ENCODE peak calls at places on chromosomes 2 and 18, in nine cellular contexts. Y is Panc1, V is A549, X is HCT116, A is GM12878, T is HepG2, Z is K562, W is HL-60, C is SK-N-SH. H is an unnamed sample.

GRCh38 chr2:133434962-133435668 is 133.1 kb downstream of the NCKAP5 start:
- DNase-seq in Y (no peak), V (peak; percentile 53), X (no peak), A (no peak), T (no peak), Z (no peak), W (no peak), C (no peak), H (no peak)

GRCh38 chr2:129331638-129332037 is 647.8 kb upstream of the RAB6C start:
- DNase-seq in Y (no peak), V (no peak), X (no peak), A (no peak), T (no peak), Z (no peak), W (no peak), C (no peak), H (peak; percentile 55)

GRCh38 chr2:58428553-58429284 is 187.6 kb upstream of the FANCL start:
- DNase-seq in Y (no peak), V (peak; percentile 21), X (no peak), A (no peak), T (no peak), Z (no peak), W (no peak), C (peak; percentile 91), H (peak; percentile 86)

GRCh38 chr18:32237024-32237423 is 47.2 kb downstream of the MEP1B start:
- DNase-seq in Y (no peak), V (no peak), X (no peak), A (no peak), T (no peak), Z (no peak), W (no peak), C (no peak), H (no peak)

GRCh38 chr2:217000406-217000805 is 140.5 kb upstream of the TNP1 start:
- DNase-seq in Y (no peak), V (no peak), X (no peak), A (no peak), T (no peak), Z (no peak), W (no peak), C (no peak), H (no peak)

GRCh38 chr18:77249583-77250500 is at the start of gene GALR1:
- DNase-seq in Y (no peak), V (no peak), X (no peak), A (no peak), T (no peak), Z (no peak), W (no peak), C (peak; percentile 29), H (peak; percentile 72)

GRCh38 chr2:140990416-140990815 is 1140.4 kb downstream of the LRP1B start:
- DNase-seq in Y (peak; percentile 17), V (no peak), X (no peak), A (no peak), T (no peak), Z (no peak), W (no peak), C (no peak), H (no peak)

GRCh38 chr18:46054956-46055831 is 16.9 kb downstream of the PSTPIP2 start:
- DNase-seq in Y (no peak), V (no peak), X (no peak), A (no peak), T (no peak), Z (peak; percentile 28), W (no peak), C (no peak), H (no peak)

GRCh38 chr2:157174321-157174720 is 83.2 kb upstream of the GALNT5 start:
- DNase-seq in Y (no peak), V (no peak), X (no peak), A (no peak), T (no peak), Z (no peak), W (no peak), C (no peak), H (no peak)

GRCh38 chr2:12034303-12034861 is 287.9 kb downstream of the LPIN1 start:
- DNase-seq in Y (no peak), V (no peak), X (no peak), A (no peak), T (no peak), Z (no peak), W (no peak), C (no peak), H (no peak)

GRCh38 chr2:95073856-95074662 is 47.5 kb downstream of the MRPS5 start:
- DNase-seq in Y (no peak), V (no peak), X (no peak), A (no peak), T (no peak), Z (no peak), W (no peak), C (peak; percentile 12), H (no peak)

GRCh38 chr2:150522269-150522668 is 34.8 kb upstream of the RND3 start:
- DNase-seq in Y (no peak), V (no peak), X (no peak), A (no peak), T (no peak), Z (no peak), W (no peak), C (no peak), H (no peak)

GRCh38 chr2:137383391-137383790 is 580.9 kb upstream of the HNMT start:
- DNase-seq in Y (no peak), V (no peak), X (no peak), A (no peak), T (no peak), Z (no peak), W (no peak), C (no peak), H (peak; percentile 48)

GRCh38 chr18:21672868-21673267 is 31.7 kb downstream of the ABHD3 start:
- DNase-seq in Y (peak; percentile 65), V (peak; percentile 64), X (peak; percentile 93), A (no peak), T (peak; percentile 14), Z (no peak), W (no peak), C (peak; percentile 36), H (no peak)

GRCh38 chr18:48675912-48676311 is 137.1 kb downstream of the CTIF start:
- DNase-seq in Y (no peak), V (no peak), X (no peak), A (no peak), T (no peak), Z (no peak), W (no peak), C (no peak), H (no peak)

GRCh38 chr2:33583194-33583938 is 15.7 kb downstream of the FAM98A start:
- DNase-seq in Y (no peak), V (no peak), X (no peak), A (peak; percentile 26), T (peak; percentile 36), Z (peak; percentile 50), W (no peak), C (peak; percentile 57), H (peak; percentile 70)

GRCh38 chr2:236753611-236754010 is 184.0 kb downstream of the ACKR3 start:
- DNase-seq in Y (no peak), V (no peak), X (no peak), A (no peak), T (no peak), Z (no peak), W (no peak), C (no peak), H (no peak)

GRCh38 chr2:219426534-219427136 is 8.0 kb upstream of the SPEG start:
- DNase-seq in Y (no peak), V (no peak), X (no peak), A (no peak), T (no peak), Z (no peak), W (no peak), C (no peak), H (no peak)

GRCh38 chr2:11588228-11589110 is 54.6 kb downstream of the GREB1 start:
- DNase-seq in Y (no peak), V (no peak), X (no peak), A (no peak), T (no peak), Z (no peak), W (no peak), C (no peak), H (no peak)

DNA sequence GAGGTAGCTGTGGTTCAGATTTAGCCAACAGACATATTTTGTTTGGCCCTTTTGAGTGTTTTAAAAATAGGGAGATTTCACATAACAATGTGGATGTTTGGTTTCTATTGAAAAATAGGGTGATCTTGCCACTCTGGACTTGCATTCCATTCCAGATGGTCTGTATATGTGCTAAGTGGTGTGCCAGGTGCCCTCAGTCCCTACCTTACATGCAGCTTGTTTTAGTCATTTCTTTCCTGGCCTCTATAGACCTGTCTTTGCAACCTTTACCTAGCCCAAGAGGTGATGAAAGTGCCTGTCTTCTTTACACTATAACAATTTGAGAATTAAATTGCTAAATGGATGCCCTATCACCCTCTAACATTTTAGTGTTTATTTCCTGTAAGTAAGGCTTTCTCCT is 11.1 kb downstream of the EML4 start:
- DNase-seq in Y (no peak), V (no peak), X (no peak), A (no peak), T (no peak), Z (no peak), W (no peak), C (no peak), H (no peak)
- TF ChIP-seq REST in Y (no peak), V (no peak), X (no peak), A (no peak), T (no peak), Z (no peak), W (no peak), C (no peak), H (no peak)

GRCh38 chr18:58288922-58289797 is 245.1 kb downstream of the NEDD4L start:
- DNase-seq in Y (no peak), V (no peak), X (no peak), A (no peak), T (no peak), Z (peak; percentile 21), W (no peak), C (no peak), H (no peak)
- TF ChIP-seq REST in Y (no peak), V (no peak), X (no peak), A (no peak), T (no peak), Z (no peak), W (no peak), C (no peak), H (no peak)

DNA sequence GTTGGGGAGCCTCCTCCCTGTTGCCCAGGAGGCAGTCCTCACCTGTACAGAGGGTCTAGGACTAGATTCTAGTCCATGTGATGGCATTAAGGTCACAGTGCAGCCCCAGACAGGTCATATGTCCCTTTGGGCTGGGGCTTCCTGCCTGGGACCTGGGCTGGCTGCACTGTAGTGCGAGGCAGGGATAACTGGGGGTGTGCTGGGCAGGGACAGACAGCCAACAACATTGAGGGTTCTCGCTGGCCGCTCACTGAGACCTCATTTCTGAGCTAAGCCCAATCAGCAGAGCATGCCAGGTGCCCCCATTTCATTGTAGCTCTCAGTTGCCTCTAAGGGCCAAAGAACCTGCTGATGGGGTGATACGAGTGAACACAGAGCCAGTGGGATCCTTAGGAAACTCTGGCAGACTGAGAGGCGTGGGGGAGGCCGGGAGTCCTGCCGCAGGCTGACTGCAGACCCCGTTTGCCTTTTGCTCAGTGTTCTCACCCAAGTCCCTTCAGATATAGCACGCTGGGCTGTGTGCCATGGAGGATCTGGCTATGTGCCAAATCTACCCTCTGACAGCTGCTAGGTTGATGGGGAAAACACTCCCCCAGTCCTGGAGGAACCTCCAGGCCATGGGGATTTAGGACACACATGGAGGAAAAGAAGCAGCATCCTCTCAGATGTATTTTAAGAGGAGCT is 51.9 kb downstream of the DYSF start:
- DNase-seq in Y (no peak), V (no peak), X (no peak), A (no peak), T (no peak), Z (peak; percentile 12), W (no peak), C (peak; percentile 81), H (no peak)
- TF ChIP-seq REST in Y (no peak), V (no peak), X (no peak), A (no peak), T (no peak), Z (no peak), W (no peak), C (no peak), H (no peak)

GRCh38 chr2:235575431-235575830 is 81.6 kb downstream of the AGAP1 start:
- DNase-seq in Y (no peak), V (no peak), X (no peak), A (no peak), T (no peak), Z (no peak), W (no peak), C (no peak), H (no peak)
- TF ChIP-seq REST in Y (no peak), V (no peak), X (no peak), A (no peak), T (no peak), Z (no peak), W (no peak), C (no peak), H (no peak)

H was measured in GM23338.